ENCODE peak calls at places on chromosomes 16 and 17, in six cellular contexts. Q is stimulated activated CD8-positive, alpha-beta memory T cell treated with anti-CD3 and anti-CD28 coated beads, Interleukin-15, amount 100 ng/mL, for 1 hour; R is HFFc6; C is mucosa of gallbladder; V is suprapubic skin; A is lower lobe of right lung. E is an unnamed sample.

GRCh38 chr17:67528751-67529436 is 151.8 kb downstream of the PITPNC1 start:
- DNase-seq in Q (no peak), R (peak), C (peak), V (peak), A (peak), E (peak)

GRCh38 chr17:79921411-79922160 is 82.3 kb upstream of the CBX4 start:
- DNase-seq in Q (no peak), R (no peak), C (no peak), V (no peak), A (no peak), E (no peak)

GRCh38 chr16:89035698-89036570 is 57.7 kb upstream of the ACSF3 start:
- DNase-seq in Q (no peak), R (no peak), C (no peak), V (no peak), A (peak), E (no peak)

GRCh38 chr16:89386337-89386736 is 104.0 kb downstream of the ANKRD11 start:
- DNase-seq in Q (no peak), R (no peak), C (no peak), V (no peak), A (no peak), E (no peak)

GRCh38 chr17:78929908-78930775 is 5.0 kb upstream of the TIMP2 start:
- DNase-seq in Q (no peak), R (no peak), C (no peak), V (no peak), A (no peak), E (no peak)

GRCh38 chr16:89409161-89409711 is 81.1 kb downstream of the ANKRD11 start:
- DNase-seq in Q (peak), R (peak), C (no peak), V (no peak), A (no peak), E (no peak)

GRCh38 chr17:80770881-80771611 is 220.6 kb upstream of the CHMP6 start:
- DNase-seq in Q (no peak), R (no peak), C (no peak), V (no peak), A (no peak), E (no peak)

GRCh38 chr16:15052747-15053476 is 3.0 kb downstream of the NTAN1 start:
- DNase-seq in Q (no peak), R (no peak), C (no peak), V (no peak), A (no peak), E (no peak)

GRCh38 chr16:77874347-77874746 is 86.0 kb downstream of the VAT1L start:
- DNase-seq in Q (no peak), R (no peak), C (no peak), V (no peak), A (no peak), E (no peak)

GRCh38 chr17:40498281-40499084 is 2.9 kb downstream of the TNS4 start:
- DNase-seq in Q (no peak), R (no peak), C (no peak), V (no peak), A (no peak), E (no peak)

GRCh38 chr16:19589106-19589505 is 33.6 kb downstream of the VPS35L start:
- DNase-seq in Q (no peak), R (no peak), C (no peak), V (no peak), A (no peak), E (no peak)

GRCh38 chr17:64747938-64748540 is 85.9 kb upstream of the SMURF2 start:
- DNase-seq in Q (no peak), R (peak), C (no peak), V (no peak), A (no peak), E (no peak)

GRCh38 chr16:52546291-52546941 is 527 bp downstream of the TOX3 start:
- DNase-seq in Q (no peak), R (no peak), C (no peak), V (no peak), A (no peak), E (no peak)

GRCh38 chr16:57299009-57299718 is 14.7 kb upstream of the PLLP start:
- DNase-seq in Q (no peak), R (no peak), C (no peak), V (peak), A (peak), E (no peak)

GRCh38 chr16:4337540-4338088 is 13.5 kb downstream of the PAM16 start:
- DNase-seq in Q (no peak), R (no peak), C (no peak), V (no peak), A (no peak), E (no peak)

GRCh38 chr17:5000237-5000639 is 2.5 kb downstream of the KIF1C start:
- DNase-seq in Q (no peak), R (no peak), C (no peak), V (peak), A (peak), E (no peak)

GRCh38 chr17:77995146-77995852 is 36.8 kb downstream of the TNRC6C start:
- DNase-seq in Q (no peak), R (no peak), C (no peak), V (no peak), A (no peak), E (no peak)